ENCODE peak calls at places on chromosome 15, in five cellular contexts. One of them, this sample, is unnamed.

GRCh38 chr15:78284758-78285157 is 14.7 kb downstream of the SKIC8 start:
- DNase-seq in GM13976: no peak
- DNase-seq in neural progenitor cell: peak
- DNase-seq in epithelial cell of esophagus: no peak
- DNase-seq in HFF-Myc: no peak
- DNase-seq in this sample: no peak

GRCh38 chr15:100206643-100207042 is 135.1 kb downstream of the ADAMTS17 start:
- DNase-seq in GM13976: no peak
- DNase-seq in neural progenitor cell: no peak
- DNase-seq in epithelial cell of esophagus: no peak
- DNase-seq in HFF-Myc: no peak
- DNase-seq in this sample: no peak

GRCh38 chr15:72182673-72183072 is 14.9 kb downstream of the GRAMD2A start:
- DNase-seq in GM13976: no peak
- DNase-seq in neural progenitor cell: no peak
- DNase-seq in epithelial cell of esophagus: peak
- DNase-seq in HFF-Myc: no peak
- DNase-seq in this sample: no peak

GRCh38 chr15:96551722-96552121 is 221.2 kb downstream of the NR2F2 start:
- DNase-seq in GM13976: no peak
- DNase-seq in neural progenitor cell: no peak
- DNase-seq in epithelial cell of esophagus: no peak
- DNase-seq in HFF-Myc: no peak
- DNase-seq in this sample: no peak

GRCh38 chr15:45162771-45163507 is 24.8 kb downstream of the SHF start:
- DNase-seq in GM13976: peak
- DNase-seq in neural progenitor cell: peak
- DNase-seq in epithelial cell of esophagus: peak
- DNase-seq in HFF-Myc: peak
- DNase-seq in this sample: peak

GRCh38 chr15:68383161-68384074 is 48.5 kb downstream of the ITGA11 start:
- DNase-seq in GM13976: peak
- DNase-seq in neural progenitor cell: peak
- DNase-seq in epithelial cell of esophagus: peak
- DNase-seq in HFF-Myc: peak
- DNase-seq in this sample: peak

GRCh38 chr15:64653757-64654156 is 121.6 kb downstream of the RBPMS2 start:
- DNase-seq in GM13976: no peak
- DNase-seq in neural progenitor cell: no peak
- DNase-seq in epithelial cell of esophagus: no peak
- DNase-seq in HFF-Myc: no peak
- DNase-seq in this sample: no peak

GRCh38 chr15:43150171-43150929 is 17.0 kb downstream of the TMEM62 start:
- DNase-seq in GM13976: no peak
- DNase-seq in neural progenitor cell: no peak
- DNase-seq in epithelial cell of esophagus: peak
- DNase-seq in HFF-Myc: peak
- DNase-seq in this sample: no peak

GRCh38 chr15:39493393-39494067 is 87.3 kb upstream of the THBS1 start:
- DNase-seq in GM13976: no peak
- DNase-seq in neural progenitor cell: no peak
- DNase-seq in epithelial cell of esophagus: no peak
- DNase-seq in HFF-Myc: no peak
- DNase-seq in this sample: no peak

GRCh38 chr15:45650889-45651525 is 16.2 kb downstream of the SQOR start:
- DNase-seq in GM13976: no peak
- DNase-seq in neural progenitor cell: no peak
- DNase-seq in epithelial cell of esophagus: no peak
- DNase-seq in HFF-Myc: no peak
- DNase-seq in this sample: no peak

GRCh38 chr15:64284037-64284436 is 71.9 kb downstream of the CSNK1G1 start:
- DNase-seq in GM13976: no peak
- DNase-seq in neural progenitor cell: no peak
- DNase-seq in epithelial cell of esophagus: peak
- DNase-seq in HFF-Myc: peak
- DNase-seq in this sample: no peak

GRCh38 chr15:69758810-69759410 is 306.3 kb downstream of the RPLP1 start:
- DNase-seq in GM13976: peak
- DNase-seq in neural progenitor cell: no peak
- DNase-seq in epithelial cell of esophagus: no peak
- DNase-seq in HFF-Myc: no peak
- DNase-seq in this sample: peak

GRCh38 chr15:101307897-101308603 is 13.0 kb upstream of the SNRPA1 start:
- DNase-seq in GM13976: no peak
- DNase-seq in neural progenitor cell: no peak
- DNase-seq in epithelial cell of esophagus: no peak
- DNase-seq in HFF-Myc: no peak
- DNase-seq in this sample: no peak

GRCh38 chr15:69044899-69045298 is 30.4 kb downstream of the NOX5 start:
- DNase-seq in GM13976: no peak
- DNase-seq in neural progenitor cell: no peak
- DNase-seq in epithelial cell of esophagus: peak
- DNase-seq in HFF-Myc: peak
- DNase-seq in this sample: no peak

GRCh38 chr15:68385240-68385561 is 46.8 kb downstream of the ITGA11 start:
- DNase-seq in GM13976: no peak
- DNase-seq in neural progenitor cell: no peak
- DNase-seq in epithelial cell of esophagus: no peak
- DNase-seq in HFF-Myc: no peak
- DNase-seq in this sample: no peak

GRCh38 chr15:82309802-82310201 is 39.5 kb downstream of the GOLGA6L10 start:
- DNase-seq in GM13976: no peak
- DNase-seq in neural progenitor cell: no peak
- DNase-seq in epithelial cell of esophagus: no peak
- DNase-seq in HFF-Myc: no peak
- DNase-seq in this sample: no peak

GRCh38 chr15:43977072-43977884 is 150.5 kb downstream of the WDR76 start:
- DNase-seq in GM13976: no peak
- DNase-seq in neural progenitor cell: no peak
- DNase-seq in epithelial cell of esophagus: no peak
- DNase-seq in HFF-Myc: no peak
- DNase-seq in this sample: no peak

GRCh38 chr15:59410448-59410896 is 27.5 kb upstream of the FAM81A start:
- DNase-seq in GM13976: no peak
- DNase-seq in neural progenitor cell: no peak
- DNase-seq in epithelial cell of esophagus: no peak
- DNase-seq in HFF-Myc: no peak
- DNase-seq in this sample: no peak

GRCh38 chr15:62914461-62915079 is 128.0 kb upstream of the TPM1 start:
- DNase-seq in GM13976: no peak
- DNase-seq in neural progenitor cell: peak
- DNase-seq in epithelial cell of esophagus: peak
- DNase-seq in HFF-Myc: no peak
- DNase-seq in this sample: no peak

GRCh38 chr15:49847436-49847835 is 226.6 kb downstream of the DTWD1 start:
- DNase-seq in GM13976: no peak
- DNase-seq in neural progenitor cell: no peak
- DNase-seq in epithelial cell of esophagus: no peak
- DNase-seq in HFF-Myc: no peak
- DNase-seq in this sample: no peak

GRCh38 chr15:22907161-22907950 is 68.9 kb downstream of the NIPA2 start:
- DNase-seq in GM13976: no peak
- DNase-seq in neural progenitor cell: no peak
- DNase-seq in epithelial cell of esophagus: no peak
- DNase-seq in HFF-Myc: no peak
- DNase-seq in this sample: no peak

GRCh38 chr15:91258436-91258779 is 158.4 kb downstream of the SV2B start:
- DNase-seq in GM13976: peak
- DNase-seq in neural progenitor cell: no peak
- DNase-seq in epithelial cell of esophagus: no peak
- DNase-seq in HFF-Myc: no peak
- DNase-seq in this sample: no peak

GRCh38 chr15:85045615-85046014 is 64.0 kb downstream of the PDE8A start:
- DNase-seq in GM13976: no peak
- DNase-seq in neural progenitor cell: no peak
- DNase-seq in epithelial cell of esophagus: no peak
- DNase-seq in HFF-Myc: no peak
- DNase-seq in this sample: no peak

GRCh38 chr15:85047271-85047948 is 65.8 kb downstream of the PDE8A start:
- DNase-seq in GM13976: peak
- DNase-seq in neural progenitor cell: no peak
- DNase-seq in epithelial cell of esophagus: peak
- DNase-seq in HFF-Myc: peak
- DNase-seq in this sample: no peak

GRCh38 chr15:85044894-85045293 is 63.2 kb downstream of the PDE8A start:
- DNase-seq in GM13976: no peak
- DNase-seq in neural progenitor cell: no peak
- DNase-seq in epithelial cell of esophagus: no peak
- DNase-seq in HFF-Myc: no peak
- DNase-seq in this sample: no peak

GRCh38 chr15:85041230-85041629 is 59.6 kb downstream of the PDE8A start:
- DNase-seq in GM13976: no peak
- DNase-seq in neural progenitor cell: no peak
- DNase-seq in epithelial cell of esophagus: no peak
- DNase-seq in HFF-Myc: no peak
- DNase-seq in this sample: no peak

DNA sequence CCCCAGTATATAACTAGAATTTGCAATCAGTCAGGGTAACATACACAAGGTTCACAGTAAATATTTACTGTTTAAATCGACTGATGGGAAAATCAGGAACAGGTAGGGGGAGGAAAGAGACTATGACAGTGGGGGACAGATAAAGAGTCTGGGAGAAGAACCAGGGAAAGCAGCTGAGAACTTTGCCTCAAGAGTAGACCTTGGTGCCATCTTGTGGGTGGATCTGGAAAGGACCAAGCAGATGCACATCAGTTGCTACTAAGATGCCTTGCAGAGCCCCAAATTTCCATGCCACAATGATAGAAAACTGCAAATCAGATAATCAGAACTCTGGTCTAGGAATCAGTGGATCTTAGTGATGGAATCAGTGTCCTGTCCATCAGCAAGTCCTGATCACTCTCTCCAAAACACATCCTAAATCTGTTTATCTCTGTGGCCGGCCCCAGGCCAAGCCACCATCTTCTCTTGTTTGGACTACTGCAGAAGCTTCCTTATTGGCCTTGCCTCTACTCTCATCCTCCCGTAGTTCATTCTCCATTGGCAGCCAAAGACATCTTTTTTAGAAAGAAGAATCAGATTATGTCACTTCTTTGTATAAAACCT is 62.7 kb downstream of the PDE8A start:
- DNase-seq in GM13976: peak
- DNase-seq in neural progenitor cell: peak
- DNase-seq in epithelial cell of esophagus: peak
- DNase-seq in HFF-Myc: peak
- DNase-seq in this sample: peak
- TF ChIP-seq CTCF in GM13976: peak
- TF ChIP-seq CTCF in neural progenitor cell: peak
- TF ChIP-seq CTCF in epithelial cell of esophagus: peak
- TF ChIP-seq CTCF in HFF-Myc: peak
- TF ChIP-seq CTCF in this sample: peak

GRCh38 chr15:88702983-88703382 is 64.2 kb downstream of the ISG20 start:
- DNase-seq in GM13976: no peak
- DNase-seq in neural progenitor cell: no peak
- DNase-seq in epithelial cell of esophagus: no peak
- DNase-seq in HFF-Myc: no peak
- DNase-seq in this sample: no peak

GRCh38 chr15:88700716-88701115 is 61.9 kb downstream of the ISG20 start:
- DNase-seq in GM13976: no peak
- DNase-seq in neural progenitor cell: no peak
- DNase-seq in epithelial cell of esophagus: no peak
- DNase-seq in HFF-Myc: no peak
- DNase-seq in this sample: no peak

GRCh38 chr15:88703533-88703932 is 64.7 kb downstream of the ISG20 start:
- DNase-seq in GM13976: no peak
- DNase-seq in neural progenitor cell: no peak
- DNase-seq in epithelial cell of esophagus: no peak
- DNase-seq in HFF-Myc: no peak
- DNase-seq in this sample: no peak

GRCh38 chr15:88699861-88700260 is 61.0 kb downstream of the ISG20 start:
- DNase-seq in GM13976: no peak
- DNase-seq in neural progenitor cell: no peak
- DNase-seq in epithelial cell of esophagus: no peak
- DNase-seq in HFF-Myc: no peak
- DNase-seq in this sample: no peak

GRCh38 chr15:88701561-88702095 is 62.8 kb downstream of the ISG20 start:
- DNase-seq in GM13976: peak
- DNase-seq in neural progenitor cell: peak
- DNase-seq in epithelial cell of esophagus: peak
- DNase-seq in HFF-Myc: no peak
- DNase-seq in this sample: peak
- TF ChIP-seq CTCF in GM13976: peak
- TF ChIP-seq CTCF in neural progenitor cell: peak
- TF ChIP-seq CTCF in epithelial cell of esophagus: peak
- TF ChIP-seq CTCF in HFF-Myc: peak
- TF ChIP-seq CTCF in this sample: peak

GRCh38 chr15:41810651-41811431 is 17.1 kb upstream of the JMJD7 start:
- DNase-seq in GM13976: no peak
- DNase-seq in neural progenitor cell: no peak
- DNase-seq in epithelial cell of esophagus: no peak
- DNase-seq in HFF-Myc: no peak
- DNase-seq in this sample: no peak

GRCh38 chr15:41812820-41813375 is 15.0 kb upstream of the JMJD7 start:
- DNase-seq in GM13976: no peak
- DNase-seq in neural progenitor cell: no peak
- DNase-seq in epithelial cell of esophagus: no peak
- DNase-seq in HFF-Myc: no peak
- DNase-seq in this sample: no peak

GRCh38 chr15:41813426-41813825 is 14.5 kb upstream of the JMJD7 start:
- DNase-seq in GM13976: no peak
- DNase-seq in neural progenitor cell: no peak
- DNase-seq in epithelial cell of esophagus: no peak
- DNase-seq in HFF-Myc: no peak
- DNase-seq in this sample: no peak

GRCh38 chr15:41809526-41810220 is 18.2 kb upstream of the JMJD7 start:
- DNase-seq in GM13976: no peak
- DNase-seq in neural progenitor cell: no peak
- DNase-seq in epithelial cell of esophagus: no peak
- DNase-seq in HFF-Myc: no peak
- DNase-seq in this sample: no peak

GRCh38 chr15:41811432-41812195 is 16.3 kb upstream of the JMJD7 start:
- DNase-seq in GM13976: peak
- DNase-seq in neural progenitor cell: peak
- DNase-seq in epithelial cell of esophagus: peak
- DNase-seq in HFF-Myc: peak
- DNase-seq in this sample: peak
- TF ChIP-seq CTCF in GM13976: peak
- TF ChIP-seq CTCF in neural progenitor cell: peak
- TF ChIP-seq CTCF in epithelial cell of esophagus: peak
- TF ChIP-seq CTCF in HFF-Myc: peak
- TF ChIP-seq CTCF in this sample: peak

GRCh38 chr15:51754267-51754666 is 2.9 kb downstream of the TMOD2 start:
- DNase-seq in GM13976: no peak
- DNase-seq in neural progenitor cell: no peak
- DNase-seq in epithelial cell of esophagus: no peak
- DNase-seq in HFF-Myc: no peak
- DNase-seq in this sample: no peak

GRCh38 chr15:51750186-51750585 is 1.2 kb upstream of the TMOD2 start:
- DNase-seq in GM13976: no peak
- DNase-seq in neural progenitor cell: no peak
- DNase-seq in epithelial cell of esophagus: no peak
- DNase-seq in HFF-Myc: no peak
- DNase-seq in this sample: no peak

GRCh38 chr15:51751687-51752683 is 588 bp downstream of the TMOD2 start:
- DNase-seq in GM13976: peak
- DNase-seq in neural progenitor cell: peak
- DNase-seq in epithelial cell of esophagus: peak
- DNase-seq in HFF-Myc: no peak
- DNase-seq in this sample: peak

GRCh38 chr15:51750942-51751686 is at the start of gene TMOD2:
- DNase-seq in GM13976: peak
- DNase-seq in neural progenitor cell: peak
- DNase-seq in epithelial cell of esophagus: peak
- DNase-seq in HFF-Myc: no peak
- DNase-seq in this sample: peak

GRCh38 chr15:51752918-51753317 is 1.5 kb downstream of the TMOD2 start:
- DNase-seq in GM13976: no peak
- DNase-seq in neural progenitor cell: no peak
- DNase-seq in epithelial cell of esophagus: no peak
- DNase-seq in HFF-Myc: no peak
- DNase-seq in this sample: no peak
- TF ChIP-seq CTCF in GM13976: no peak
- TF ChIP-seq CTCF in neural progenitor cell: no peak
- TF ChIP-seq CTCF in epithelial cell of esophagus: no peak
- TF ChIP-seq CTCF in HFF-Myc: no peak
- TF ChIP-seq CTCF in this sample: no peak